ENCODE peak calls at places on chromosomes 12 and 14, in five cellular contexts. B, G, Z, R and E are unnamed samples.

GRCh38 chr14:52039124-52039815 is 29.6 kb downstream of the NID2 start:
- DNase-seq in B (no peak), G (no peak), R (no peak), Z (no peak), E (no peak)

GRCh38 chr12:52270541-52271070 is 3.8 kb upstream of the KRT86 start:
- DNase-seq in G (no peak), Z (peak), R (no peak), B (peak), E (no peak)

GRCh38 chr12:128365831-128366231 is 98.9 kb downstream of the TMEM132C start:
- DNase-seq in Z (peak), R (no peak), G (no peak), B (no peak), E (no peak)

GRCh38 chr12:48044396-48044795 is 40.1 kb upstream of the COL2A1 start:
- DNase-seq in B (no peak), Z (no peak), R (no peak), G (no peak), E (no peak)

GRCh38 chr14:60965402-60965801 is 15.5 kb downstream of the TRMT5 start:
- DNase-seq in Z (no peak), B (no peak), R (peak), G (no peak), E (peak)

GRCh38 chr14:63857467-63858030 is 4.7 kb downstream of the SYNE2 start:
- DNase-seq in B (no peak), R (no peak), G (no peak), Z (no peak), E (no peak)

GRCh38 chr14:58299665-58300202 is 1.4 kb downstream of the ARID4A start:
- DNase-seq in G (no peak), B (no peak), Z (no peak), R (no peak), E (peak)

GRCh38 chr12:38555620-38556596 is 239.3 kb downstream of the ALG10B start:
- DNase-seq in Z (no peak), R (no peak), G (no peak), B (no peak), E (no peak)

GRCh38 chr14:24574206-24574774 is 1.8 kb downstream of the CTSG start:
- DNase-seq in G (no peak), B (no peak), R (no peak), Z (no peak), E (no peak)

GRCh38 chr12:20557076-20557475 is 138.1 kb upstream of the SLCO1C1 start:
- DNase-seq in R (no peak), G (no peak), B (no peak), Z (no peak), E (no peak)

GRCh38 chr12:22164101-22164500 is 118.1 kb downstream of the CMAS start:
- DNase-seq in G (no peak), R (no peak), Z (no peak), B (no peak), E (no peak)

GRCh38 chr12:81874166-81874565 is 115.0 kb upstream of the PPFIA2 start:
- DNase-seq in Z (no peak), G (no peak), B (no peak), R (no peak), E (no peak)

GRCh38 chr12:77231548-77231947 is 166.2 kb upstream of the E2F7 start:
- DNase-seq in B (peak), G (peak), R (peak), Z (peak), E (peak)

GRCh38 chr12:127773520-127773919 is 493.4 kb upstream of the TMEM132C start:
- DNase-seq in Z (no peak), B (no peak), G (no peak), R (no peak), E (no peak)

GRCh38 chr14:54567634-54568561 is 970 bp downstream of the SAMD4A start:
- DNase-seq in B (peak), G (peak), Z (peak), R (no peak), E (peak)

GRCh38 chr14:46580941-46581671 is 70.5 kb downstream of the RPL10L start:
- DNase-seq in Z (no peak), B (no peak), R (no peak), G (no peak), E (no peak)

GRCh38 chr12:52087961-52088820 is 8.7 kb downstream of the SMIM41 start:
- DNase-seq in R (no peak), B (no peak), Z (no peak), G (no peak), E (no peak)

GRCh38 chr14:78005325-78005724 is 164.8 kb upstream of the NRXN3 start:
- DNase-seq in G (no peak), B (no peak), Z (no peak), R (no peak), E (peak)

GRCh38 chr12:130097798-130098255 is 64.4 kb upstream of the FZD10 start:
- DNase-seq in G (no peak), B (no peak), R (no peak), Z (no peak), E (no peak)

GRCh38 chr12:124655317-124656213 is 88.2 kb upstream of the NCOR2 start:
- DNase-seq in Z (peak), G (peak), B (peak), R (peak), E (peak)

GRCh38 chr14:78959674-78960264 is 789.6 kb downstream of the NRXN3 start:
- DNase-seq in Z (peak), G (peak), R (peak), B (peak), E (peak)

GRCh38 chr12:18479266-18479665 is 217.9 kb downstream of the PIK3C2G start:
- DNase-seq in R (no peak), B (no peak), G (no peak), Z (no peak), E (no peak)

GRCh38 chr12:87845995-87846483 is 183.2 kb downstream of the C12orf50 start:
- DNase-seq in B (no peak), R (no peak), G (no peak), Z (no peak), E (no peak)

GRCh38 chr12:3492868-3493224 is 1.8 kb downstream of the PRMT8 start:
- DNase-seq in R (no peak), Z (no peak), B (no peak), G (no peak), E (no peak)
- H3K4me3 ChIP-seq in R (no peak), Z (no peak), B (no peak), G (no peak), E (no peak)

DNA sequence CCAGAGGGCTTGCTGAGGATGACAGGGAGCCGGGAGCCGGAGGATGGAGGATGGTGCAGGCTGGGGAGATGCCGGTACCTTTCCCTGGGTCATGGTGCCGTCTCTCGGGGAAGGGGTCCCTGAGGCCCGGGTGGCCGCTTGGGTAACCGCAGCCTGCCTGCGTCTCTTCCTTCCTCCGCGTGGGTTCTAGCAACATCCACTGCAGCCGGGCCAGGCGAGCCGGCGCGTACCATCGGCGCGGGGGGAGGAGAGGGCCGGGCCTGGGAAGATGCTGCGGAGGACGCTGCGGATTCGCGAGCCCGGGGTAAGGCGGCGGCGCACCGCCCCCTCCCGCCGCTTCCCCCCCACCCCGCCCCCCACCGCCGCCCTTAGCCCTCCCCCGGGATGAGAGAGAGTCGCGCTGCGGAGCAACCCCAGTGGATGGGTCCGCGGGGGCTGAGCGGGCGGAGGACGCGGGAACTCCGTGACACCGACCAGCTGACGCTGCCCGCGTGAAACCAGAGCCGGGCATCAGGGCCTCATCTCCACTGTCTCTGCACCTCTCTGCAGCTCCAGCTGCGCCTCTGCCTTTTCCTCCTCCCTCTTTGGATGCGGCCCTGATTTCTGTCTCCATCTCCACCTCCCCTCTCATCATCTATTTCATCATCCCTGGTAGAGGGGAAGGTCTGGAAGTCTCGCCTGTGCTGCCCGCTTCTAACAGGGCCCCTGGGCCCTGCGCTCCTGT is at the start of gene FAIM2:
- DNase-seq in Z (peak), R (peak), G (no peak), B (no peak), E (peak)
- H3K4me3 ChIP-seq in Z (peak), R (peak), G (peak), B (no peak), E (peak)

DNA sequence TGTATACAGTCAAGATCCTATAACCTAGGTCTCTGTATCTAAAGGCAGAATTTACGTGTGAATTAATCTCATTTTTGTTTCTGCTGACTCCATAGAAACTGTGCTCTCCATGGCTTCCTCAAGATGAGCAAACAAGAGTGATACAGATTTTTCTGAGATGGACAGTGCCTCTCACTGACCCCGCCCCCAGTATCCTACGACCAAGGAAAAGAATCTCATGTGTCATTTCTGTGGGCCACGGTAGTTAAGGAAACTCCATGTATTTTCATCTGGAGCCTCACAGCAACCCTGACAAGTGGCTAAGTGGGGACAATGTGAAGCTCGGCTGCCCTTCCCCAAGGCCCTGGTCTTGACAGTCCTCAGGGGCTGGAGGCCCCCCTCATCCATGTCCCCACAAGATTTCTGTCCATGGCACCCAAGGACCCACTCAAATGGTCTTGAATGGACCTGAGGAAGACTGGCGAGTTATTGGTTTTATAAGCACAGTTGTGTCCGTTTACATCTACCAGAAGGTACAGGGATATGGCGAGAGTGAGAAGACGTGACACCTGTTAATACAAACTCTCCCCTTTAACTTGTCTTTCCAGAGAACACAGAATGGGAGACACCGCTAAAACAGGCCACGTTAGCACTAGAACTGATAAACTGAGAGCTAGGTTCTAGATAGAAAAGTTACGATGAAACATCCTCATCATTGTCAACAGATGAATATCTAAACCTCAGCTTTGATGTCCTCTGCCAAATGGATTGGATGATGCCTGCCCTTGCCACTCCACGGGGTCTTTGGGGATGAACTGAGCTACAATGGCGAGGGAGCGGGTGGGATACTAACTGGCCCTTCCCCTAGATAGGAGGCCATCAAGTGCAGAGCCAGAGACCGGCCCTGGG is 108.4 kb upstream of the EGLN3 start:
- DNase-seq in R (no peak), Z (no peak), G (no peak), B (no peak), E (no peak)
- H3K4me3 ChIP-seq in R (peak), Z (peak), G (peak), B (peak), E (peak)

DNA sequence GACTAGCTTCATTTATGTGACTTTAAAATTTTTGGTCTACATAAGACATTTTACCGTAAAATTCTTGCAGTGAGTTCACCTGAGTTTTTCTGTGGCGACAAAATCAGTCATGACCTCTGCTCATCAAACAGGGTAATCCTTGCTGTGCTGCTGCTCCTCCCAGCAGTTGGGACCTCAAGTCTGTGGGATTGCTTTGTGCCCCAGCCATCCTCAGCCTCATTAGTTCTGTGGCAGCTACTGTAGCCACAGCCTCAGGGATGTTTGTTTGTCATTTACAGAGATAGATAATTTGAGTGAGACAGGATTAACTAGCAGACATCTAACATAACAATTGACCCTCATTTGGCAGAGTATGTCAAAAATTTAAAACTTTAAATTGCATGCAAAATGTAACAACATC is 357.0 kb downstream of the PCNX1 start:
- DNase-seq in R (no peak), Z (no peak), G (no peak), B (no peak), E (no peak)
- H3K4me3 ChIP-seq in R (no peak), Z (no peak), G (no peak), B (no peak), E (no peak)

DNA sequence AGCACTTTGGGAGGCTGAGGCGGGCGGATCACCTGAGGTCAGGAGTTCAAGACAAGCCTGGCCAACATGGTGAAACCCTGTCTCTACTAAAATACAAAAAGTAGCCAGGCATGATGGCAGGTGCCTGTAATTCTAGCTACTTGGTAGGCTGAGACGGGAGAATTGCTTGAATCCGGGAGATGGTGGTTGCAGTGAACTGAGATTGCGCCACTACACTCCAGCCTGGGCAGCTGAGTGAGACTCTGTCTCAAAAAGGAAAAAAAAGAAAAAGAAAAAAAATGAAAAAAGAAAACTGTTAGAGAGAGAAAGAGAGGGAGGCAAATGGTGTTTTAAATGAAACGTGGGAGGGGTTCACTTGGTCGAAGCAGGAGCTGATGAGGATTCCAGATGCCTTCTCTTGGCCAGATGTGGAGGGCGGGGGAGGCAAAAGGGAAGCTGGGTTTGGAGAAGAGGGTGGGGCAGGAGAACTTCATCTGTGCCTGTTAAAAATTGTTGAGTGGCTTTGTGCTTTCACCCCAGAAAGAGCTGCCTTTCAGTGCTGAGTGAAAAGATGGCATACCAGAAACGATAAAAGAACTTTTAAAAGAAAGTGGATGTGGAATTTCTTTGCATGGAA is 1.1 kb downstream of the EMP1 start:
- DNase-seq in R (peak), G (no peak), B (no peak), Z (peak), E (peak)
- H3K4me3 ChIP-seq in R (peak), G (peak), B (no peak), Z (peak), E (peak)

DNA sequence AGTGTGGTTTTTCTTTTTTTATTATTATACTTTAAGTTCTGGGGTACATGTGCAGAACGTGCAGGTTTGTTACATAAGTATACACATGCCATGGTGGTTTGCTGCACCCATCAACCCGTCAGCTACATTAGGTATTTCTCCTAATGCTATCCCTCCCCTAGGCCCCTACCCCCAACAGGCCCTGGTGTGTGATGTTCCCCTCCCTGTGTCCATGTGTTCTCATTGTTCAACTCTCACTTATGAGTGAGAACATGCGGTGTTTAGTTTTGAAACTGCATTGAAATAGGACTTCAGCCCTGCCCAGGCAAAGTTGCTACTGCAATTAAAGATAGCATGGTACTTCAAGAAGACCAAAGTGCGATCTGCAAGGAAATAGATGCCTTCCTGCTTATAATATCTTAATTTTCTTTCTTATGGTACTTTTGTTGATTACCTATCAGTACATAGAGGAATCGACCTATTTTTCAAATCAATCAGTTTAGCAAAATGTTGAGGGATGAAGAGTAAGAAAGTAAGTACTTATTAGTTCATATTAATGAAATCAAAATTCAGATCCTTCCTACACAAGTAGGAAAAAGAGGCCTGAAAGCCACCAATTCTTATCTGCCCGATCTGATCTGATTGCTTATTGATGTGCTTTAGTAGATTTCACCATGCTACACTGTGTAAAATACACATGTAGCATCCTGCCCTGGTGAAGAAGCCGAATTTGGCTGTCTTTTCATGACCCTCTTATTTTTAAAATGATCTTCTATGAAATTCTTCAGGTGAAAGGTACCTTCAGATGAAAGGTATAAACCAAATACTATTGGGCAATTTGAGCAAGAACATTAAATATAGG is 1.6 kb downstream of the LTA4H start:
- DNase-seq in R (no peak), B (no peak), G (no peak), Z (no peak), E (no peak)
- H3K4me3 ChIP-seq in R (peak), B (no peak), G (peak), Z (peak), E (peak)